ENCODE peak calls at places on chromosomes 4 and X, in eight cellular contexts. One of them, this sample, is unnamed. For H3K36me3, the result is how much of the 10 kb centered on the place peaks cover.

GRCh38 chrX:119887721-119888425 is 7.8 kb upstream of the AKAP14 start:
- DNase-seq in lower lobe of right lung: peak
- DNase-seq in hepatocyte: peak
- DNase-seq in cardiac muscle cell: peak
- DNase-seq in heart right ventricle: peak
- DNase-seq in SJSA1: peak
- DNase-seq in WERI-Rb-1: peak
- DNase-seq in CD8-positive, alpha-beta T cell: peak
- DNase-seq in this sample: peak

GRCh38 chr4:92600638-92601037 is 296.9 kb downstream of the GRID2 start:
- DNase-seq in lower lobe of right lung: no peak
- DNase-seq in hepatocyte: no peak
- DNase-seq in cardiac muscle cell: no peak
- DNase-seq in heart right ventricle: no peak
- DNase-seq in SJSA1: no peak
- DNase-seq in WERI-Rb-1: peak
- DNase-seq in CD8-positive, alpha-beta T cell: no peak
- DNase-seq in this sample: no peak

GRCh38 chr4:140353836-140354235 is 19.6 kb upstream of the SCOC start:
- DNase-seq in lower lobe of right lung: no peak
- DNase-seq in hepatocyte: no peak
- DNase-seq in cardiac muscle cell: no peak
- DNase-seq in heart right ventricle: no peak
- DNase-seq in SJSA1: peak
- DNase-seq in WERI-Rb-1: no peak
- DNase-seq in CD8-positive, alpha-beta T cell: no peak
- DNase-seq in this sample: peak

GRCh38 chr4:161937596-161937995 is 226.2 kb downstream of the FSTL5 start:
- DNase-seq in lower lobe of right lung: no peak
- DNase-seq in hepatocyte: no peak
- DNase-seq in cardiac muscle cell: no peak
- DNase-seq in heart right ventricle: no peak
- DNase-seq in SJSA1: no peak
- DNase-seq in WERI-Rb-1: no peak
- DNase-seq in CD8-positive, alpha-beta T cell: no peak
- DNase-seq in this sample: no peak

GRCh38 chrX:10160221-10160620 is 3.4 kb downstream of the CLCN4 start:
- DNase-seq in lower lobe of right lung: no peak
- DNase-seq in hepatocyte: no peak
- DNase-seq in cardiac muscle cell: no peak
- DNase-seq in heart right ventricle: no peak
- DNase-seq in SJSA1: no peak
- DNase-seq in WERI-Rb-1: no peak
- DNase-seq in CD8-positive, alpha-beta T cell: no peak
- DNase-seq in this sample: no peak

GRCh38 chrX:143121471-143121870 is 95.7 kb downstream of the SPANXN4 start:
- DNase-seq in lower lobe of right lung: no peak
- DNase-seq in hepatocyte: no peak
- DNase-seq in cardiac muscle cell: no peak
- DNase-seq in heart right ventricle: no peak
- DNase-seq in SJSA1: no peak
- DNase-seq in WERI-Rb-1: no peak
- DNase-seq in CD8-positive, alpha-beta T cell: no peak
- DNase-seq in this sample: no peak

GRCh38 chr4:56530269-56531148 is 24.9 kb downstream of the ARL9 start:
- DNase-seq in lower lobe of right lung: peak
- DNase-seq in hepatocyte: peak
- DNase-seq in cardiac muscle cell: peak
- DNase-seq in heart right ventricle: peak
- DNase-seq in SJSA1: peak
- DNase-seq in WERI-Rb-1: peak
- DNase-seq in CD8-positive, alpha-beta T cell: peak
- DNase-seq in this sample: peak

GRCh38 chr4:73067971-73068394 is 1.5 kb downstream of the COX18 start:
- DNase-seq in lower lobe of right lung: no peak
- DNase-seq in hepatocyte: no peak
- DNase-seq in cardiac muscle cell: peak
- DNase-seq in heart right ventricle: no peak
- DNase-seq in SJSA1: no peak
- DNase-seq in WERI-Rb-1: no peak
- DNase-seq in CD8-positive, alpha-beta T cell: no peak
- DNase-seq in this sample: no peak

GRCh38 chr4:98536631-98537030 is 121.8 kb downstream of the TSPAN5 start:
- DNase-seq in lower lobe of right lung: no peak
- DNase-seq in hepatocyte: no peak
- DNase-seq in cardiac muscle cell: no peak
- DNase-seq in heart right ventricle: no peak
- DNase-seq in SJSA1: no peak
- DNase-seq in WERI-Rb-1: no peak
- DNase-seq in CD8-positive, alpha-beta T cell: no peak
- DNase-seq in this sample: no peak

GRCh38 chr4:153399358-153399757 is 54.9 kb downstream of the MND1 start:
- DNase-seq in lower lobe of right lung: no peak
- DNase-seq in hepatocyte: no peak
- DNase-seq in cardiac muscle cell: no peak
- DNase-seq in heart right ventricle: no peak
- DNase-seq in SJSA1: no peak
- DNase-seq in WERI-Rb-1: no peak
- DNase-seq in CD8-positive, alpha-beta T cell: no peak
- DNase-seq in this sample: no peak

GRCh38 chr4:185887125-185887524 is 75.1 kb upstream of the SORBS2 start:
- DNase-seq in lower lobe of right lung: no peak
- DNase-seq in hepatocyte: no peak
- DNase-seq in cardiac muscle cell: no peak
- DNase-seq in heart right ventricle: no peak
- DNase-seq in SJSA1: no peak
- DNase-seq in WERI-Rb-1: no peak
- DNase-seq in CD8-positive, alpha-beta T cell: no peak
- DNase-seq in this sample: no peak

GRCh38 chrX:25006586-25007058 is 9.1 kb downstream of the ARX start:
- DNase-seq in lower lobe of right lung: no peak
- DNase-seq in hepatocyte: no peak
- DNase-seq in cardiac muscle cell: no peak
- DNase-seq in heart right ventricle: no peak
- DNase-seq in SJSA1: no peak
- DNase-seq in WERI-Rb-1: no peak
- DNase-seq in CD8-positive, alpha-beta T cell: no peak
- DNase-seq in this sample: no peak

GRCh38 chr4:17587094-17587822 is 10.3 kb downstream of the LAP3 start:
- DNase-seq in lower lobe of right lung: no peak
- DNase-seq in hepatocyte: no peak
- DNase-seq in cardiac muscle cell: no peak
- DNase-seq in heart right ventricle: no peak
- DNase-seq in SJSA1: no peak
- DNase-seq in WERI-Rb-1: no peak
- DNase-seq in CD8-positive, alpha-beta T cell: no peak
- DNase-seq in this sample: no peak

GRCh38 chr4:150387983-150388382 is 194.0 kb upstream of the MAB21L2 start:
- DNase-seq in lower lobe of right lung: no peak
- DNase-seq in hepatocyte: no peak
- DNase-seq in cardiac muscle cell: no peak
- DNase-seq in heart right ventricle: no peak
- DNase-seq in SJSA1: no peak
- DNase-seq in WERI-Rb-1: no peak
- DNase-seq in CD8-positive, alpha-beta T cell: no peak
- DNase-seq in this sample: no peak

GRCh38 chrX:10157545-10157944 is 770 bp downstream of the CLCN4 start:
- DNase-seq in lower lobe of right lung: no peak
- DNase-seq in hepatocyte: no peak
- DNase-seq in cardiac muscle cell: peak
- DNase-seq in heart right ventricle: no peak
- DNase-seq in SJSA1: peak
- DNase-seq in WERI-Rb-1: no peak
- DNase-seq in CD8-positive, alpha-beta T cell: no peak
- DNase-seq in this sample: no peak

GRCh38 chrX:47817421-47817820 is 19.3 kb upstream of the ZNF81 start:
- DNase-seq in lower lobe of right lung: no peak
- DNase-seq in hepatocyte: no peak
- DNase-seq in cardiac muscle cell: no peak
- DNase-seq in heart right ventricle: no peak
- DNase-seq in SJSA1: no peak
- DNase-seq in WERI-Rb-1: no peak
- DNase-seq in CD8-positive, alpha-beta T cell: no peak
- DNase-seq in this sample: no peak

GRCh38 chr4:1014395-1015167 is 3.2 kb downstream of the FGFRL1 start:
- DNase-seq in lower lobe of right lung: no peak
- DNase-seq in hepatocyte: no peak
- DNase-seq in cardiac muscle cell: no peak
- DNase-seq in heart right ventricle: no peak
- DNase-seq in SJSA1: no peak
- DNase-seq in WERI-Rb-1: no peak
- DNase-seq in CD8-positive, alpha-beta T cell: no peak
- DNase-seq in this sample: no peak

DNA sequence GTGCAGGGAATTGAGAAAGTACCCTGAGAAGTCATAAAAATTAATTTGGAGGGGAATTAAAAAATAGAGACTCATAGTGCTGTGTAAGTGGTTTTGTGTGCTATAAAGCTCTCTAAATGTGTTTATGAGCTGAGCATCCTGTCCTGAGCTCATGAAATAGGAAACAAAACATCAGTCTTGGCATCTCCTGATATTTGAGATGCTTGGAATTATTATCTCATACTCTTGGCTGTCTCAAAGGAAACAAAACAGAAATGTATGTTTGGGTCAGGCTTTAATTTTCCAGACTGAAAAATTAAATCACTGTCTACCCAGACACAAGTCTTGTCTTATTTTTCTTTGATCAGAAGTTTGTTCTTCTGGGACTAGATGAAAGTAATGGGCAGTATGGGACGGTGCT is 38.0 kb upstream of the EMCN start:
- DNase-seq in lower lobe of right lung: no peak
- DNase-seq in hepatocyte: no peak
- DNase-seq in cardiac muscle cell: peak
- DNase-seq in heart right ventricle: no peak
- DNase-seq in SJSA1: no peak
- DNase-seq in WERI-Rb-1: no peak
- DNase-seq in CD8-positive, alpha-beta T cell: no peak
- DNase-seq in this sample: no peak
- H3K36me3 ChIP-seq in lower lobe of right lung: under half
- H3K36me3 ChIP-seq in hepatocyte: under half
- H3K36me3 ChIP-seq in cardiac muscle cell: under half
- H3K36me3 ChIP-seq in heart right ventricle: under half
- H3K36me3 ChIP-seq in SJSA1: under half
- H3K36me3 ChIP-seq in WERI-Rb-1: under half
- H3K36me3 ChIP-seq in CD8-positive, alpha-beta T cell: under half
- H3K36me3 ChIP-seq in this sample: under half

GRCh38 chr4:6300359-6300758 is 30.7 kb downstream of the WFS1 start:
- DNase-seq in lower lobe of right lung: no peak
- DNase-seq in hepatocyte: no peak
- DNase-seq in cardiac muscle cell: no peak
- DNase-seq in heart right ventricle: no peak
- DNase-seq in SJSA1: no peak
- DNase-seq in WERI-Rb-1: no peak
- DNase-seq in CD8-positive, alpha-beta T cell: no peak
- DNase-seq in this sample: no peak

GRCh38 chr4:6298035-6298434 is 28.4 kb downstream of the WFS1 start:
- DNase-seq in lower lobe of right lung: no peak
- DNase-seq in hepatocyte: no peak
- DNase-seq in cardiac muscle cell: no peak
- DNase-seq in heart right ventricle: no peak
- DNase-seq in SJSA1: no peak
- DNase-seq in WERI-Rb-1: no peak
- DNase-seq in CD8-positive, alpha-beta T cell: no peak
- DNase-seq in this sample: no peak

GRCh38 chr4:6299875-6300274 is 30.2 kb downstream of the WFS1 start:
- DNase-seq in lower lobe of right lung: no peak
- DNase-seq in hepatocyte: no peak
- DNase-seq in cardiac muscle cell: no peak
- DNase-seq in heart right ventricle: no peak
- DNase-seq in SJSA1: no peak
- DNase-seq in WERI-Rb-1: no peak
- DNase-seq in CD8-positive, alpha-beta T cell: no peak
- DNase-seq in this sample: no peak

GRCh38 chr4:6297266-6297815 is 27.7 kb downstream of the WFS1 start:
- DNase-seq in lower lobe of right lung: no peak
- DNase-seq in hepatocyte: no peak
- DNase-seq in cardiac muscle cell: no peak
- DNase-seq in heart right ventricle: no peak
- DNase-seq in SJSA1: no peak
- DNase-seq in WERI-Rb-1: no peak
- DNase-seq in CD8-positive, alpha-beta T cell: no peak
- DNase-seq in this sample: no peak

GRCh38 chr4:6298852-6299251 is 29.2 kb downstream of the WFS1 start:
- DNase-seq in lower lobe of right lung: no peak
- DNase-seq in hepatocyte: no peak
- DNase-seq in cardiac muscle cell: no peak
- DNase-seq in heart right ventricle: no peak
- DNase-seq in SJSA1: no peak
- DNase-seq in WERI-Rb-1: no peak
- DNase-seq in CD8-positive, alpha-beta T cell: no peak
- DNase-seq in this sample: no peak
- H3K36me3 ChIP-seq in lower lobe of right lung: half or more
- H3K36me3 ChIP-seq in hepatocyte: under half
- H3K36me3 ChIP-seq in cardiac muscle cell: under half
- H3K36me3 ChIP-seq in heart right ventricle: under half
- H3K36me3 ChIP-seq in SJSA1: under half
- H3K36me3 ChIP-seq in WERI-Rb-1: half or more
- H3K36me3 ChIP-seq in CD8-positive, alpha-beta T cell: under half
- H3K36me3 ChIP-seq in this sample: under half

DNA sequence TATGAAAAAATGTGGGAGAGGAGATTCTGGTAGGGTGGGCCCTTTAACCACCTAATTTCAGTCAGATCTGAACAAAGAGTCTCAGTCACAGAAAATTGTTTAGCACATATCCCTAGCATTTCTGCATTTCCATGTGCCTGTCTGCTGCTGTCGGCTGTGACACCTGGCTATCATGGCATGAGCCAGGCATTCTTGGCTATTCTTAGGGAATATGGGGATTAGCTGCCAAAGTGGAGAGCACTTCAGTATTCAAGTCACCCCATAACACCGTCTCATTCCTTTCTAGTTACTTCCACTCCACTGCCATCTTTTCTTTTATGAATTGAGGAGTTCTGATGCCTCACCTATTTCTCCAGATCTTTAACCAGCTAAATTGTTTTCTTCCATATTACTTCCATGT is 211.5 kb downstream of the FRAS1 start:
- DNase-seq in lower lobe of right lung: no peak
- DNase-seq in hepatocyte: no peak
- DNase-seq in cardiac muscle cell: no peak
- DNase-seq in heart right ventricle: no peak
- DNase-seq in SJSA1: no peak
- DNase-seq in WERI-Rb-1: no peak
- DNase-seq in CD8-positive, alpha-beta T cell: no peak
- DNase-seq in this sample: no peak
- H3K36me3 ChIP-seq in lower lobe of right lung: under half
- H3K36me3 ChIP-seq in hepatocyte: under half
- H3K36me3 ChIP-seq in cardiac muscle cell: under half
- H3K36me3 ChIP-seq in heart right ventricle: under half
- H3K36me3 ChIP-seq in SJSA1: under half
- H3K36me3 ChIP-seq in WERI-Rb-1: under half
- H3K36me3 ChIP-seq in CD8-positive, alpha-beta T cell: under half
- H3K36me3 ChIP-seq in this sample: under half

DNA sequence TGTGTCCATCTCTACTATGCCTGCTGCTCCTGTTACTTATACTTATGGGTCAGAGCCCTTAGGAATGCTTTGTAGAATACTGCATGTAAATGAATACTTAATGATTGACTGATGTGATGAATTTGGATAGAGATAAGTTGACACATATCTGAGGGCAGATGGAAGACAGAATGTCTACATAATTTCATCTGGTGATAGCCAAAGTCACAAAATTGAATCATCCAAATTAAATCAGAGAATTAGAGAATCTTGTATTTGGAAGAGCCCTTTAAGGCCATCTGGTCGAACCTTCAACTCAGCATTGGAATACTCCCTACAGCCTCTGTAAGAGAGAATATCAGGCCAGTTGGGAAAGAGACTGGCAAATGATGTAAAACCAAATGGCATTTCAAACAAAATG is 944.7 kb downstream of the RPA4 start:
- DNase-seq in lower lobe of right lung: no peak
- DNase-seq in hepatocyte: no peak
- DNase-seq in cardiac muscle cell: no peak
- DNase-seq in heart right ventricle: no peak
- DNase-seq in SJSA1: no peak
- DNase-seq in WERI-Rb-1: no peak
- DNase-seq in CD8-positive, alpha-beta T cell: no peak
- DNase-seq in this sample: no peak
- H3K36me3 ChIP-seq in lower lobe of right lung: under half
- H3K36me3 ChIP-seq in hepatocyte: under half
- H3K36me3 ChIP-seq in cardiac muscle cell: under half
- H3K36me3 ChIP-seq in heart right ventricle: under half
- H3K36me3 ChIP-seq in SJSA1: under half
- H3K36me3 ChIP-seq in WERI-Rb-1: under half
- H3K36me3 ChIP-seq in CD8-positive, alpha-beta T cell: under half
- H3K36me3 ChIP-seq in this sample: under half

This sample was measured in HAP-1.